ENCODE peak calls at places on chromosome 3, in five cellular contexts. T, V, S, M and Y are unnamed samples.

GRCh38 chr3:51389423-51390183 is 1.5 kb upstream of the RBM15B start:
- DNase-seq in T (peak; percentile 73), M (peak; percentile 65), V (peak; percentile 66), S (peak; percentile 72), Y (peak; percentile 61)

GRCh38 chr3:48656061-48656840 is 6.4 kb downstream of the CELSR3 start:
- DNase-seq in T (peak; percentile 93), S (peak; percentile 92), V (peak; percentile 95), M (peak; percentile 90), Y (peak; percentile 91)

GRCh38 chr3:99532246-99532645 is 106.1 kb upstream of the COL8A1 start:
- DNase-seq in S (peak; percentile 61), V (peak; percentile 11), M (no peak), T (no peak), Y (peak; percentile 68)

GRCh38 chr3:107117922-107118576 is 259.2 kb upstream of the CCDC54 start:
- DNase-seq in M (no peak), V (peak; percentile 48), S (peak; percentile 55), T (no peak), Y (peak; percentile 67)

GRCh38 chr3:45002680-45003079 is 23.4 kb upstream of the CLEC3B start:
- DNase-seq in T (no peak), M (no peak), V (no peak), S (no peak), Y (no peak)

GRCh38 chr3:49205154-49205788 is 33.9 kb downstream of the KLHDC8B start:
- DNase-seq in V (no peak), M (no peak), S (no peak), T (no peak), Y (no peak)

GRCh38 chr3:153658151-153658550 is 463.0 kb upstream of the ARHGEF26 start:
- DNase-seq in S (no peak), M (no peak), V (no peak), T (no peak), Y (no peak)

GRCh38 chr3:171842864-171843511 is at the start of gene TMEM212:
- DNase-seq in S (no peak), V (no peak), T (no peak), M (no peak), Y (no peak)

GRCh38 chr3:29693863-29694262 is 413.0 kb downstream of the RBMS3 start:
- DNase-seq in S (no peak), M (no peak), V (no peak), T (peak; percentile 34), Y (peak; percentile 79)

GRCh38 chr3:43892535-43892934 is 201.8 kb downstream of the ABHD5 start:
- DNase-seq in T (no peak), M (no peak), V (peak; percentile 66), S (peak; percentile 58), Y (no peak)

GRCh38 chr3:15495461-15496340 is 25.8 kb downstream of the COLQ start:
- DNase-seq in T (no peak), M (no peak), V (no peak), S (no peak), Y (no peak)

GRCh38 chr3:13282528-13282985 is 137.6 kb downstream of the NUP210 start:
- DNase-seq in M (peak; percentile 51), S (no peak), T (peak; percentile 39), V (peak; percentile 62), Y (no peak)

GRCh38 chr3:140850210-140850955 is 91.3 kb upstream of the SLC25A36 start:
- DNase-seq in T (no peak), S (no peak), M (no peak), V (no peak), Y (peak; percentile 30)

GRCh38 chr3:49787182-49787464 is 781 bp upstream of the IP6K1 start:
- DNase-seq in T (no peak), S (no peak), V (no peak), M (no peak), Y (peak; percentile 90)

GRCh38 chr3:27659279-27660021 is 62.7 kb downstream of the EOMES start:
- DNase-seq in M (peak; percentile 64), T (peak; percentile 67), S (peak; percentile 53), V (peak; percentile 34), Y (peak; percentile 62)

GRCh38 chr3:5757213-5757804 is 569.8 kb downstream of the EDEM1 start:
- DNase-seq in V (no peak), T (no peak), S (peak; percentile 60), M (no peak), Y (no peak)

GRCh38 chr3:145776782-145777408 is 384.1 kb downstream of the PLOD2 start:
- DNase-seq in S (peak; percentile 77), V (peak; percentile 5), T (no peak), M (no peak), Y (peak; percentile 72)

GRCh38 chr3:186218423-186218822 is 109.5 kb upstream of the ETV5 start:
- DNase-seq in T (no peak), S (no peak), V (no peak), M (no peak), Y (no peak)

GRCh38 chr3:23856286-23856685 is 50.5 kb downstream of the UBE2E1 start:
- DNase-seq in M (no peak), S (no peak), V (no peak), T (no peak), Y (no peak)

GRCh38 chr3:80564391-80564790 is 796.6 kb upstream of the ROBO1 start:
- DNase-seq in T (no peak), S (no peak), V (no peak), M (no peak), Y (no peak)

GRCh38 chr3:123390865-123391613 is 57.9 kb downstream of the ADCY5 start:
- DNase-seq in V (no peak), T (no peak), S (no peak), M (peak; percentile 62), Y (no peak)

GRCh38 chr3:128180446-128180845 is 27.2 kb downstream of the EEFSEC start:
- DNase-seq in V (no peak), M (no peak), S (no peak), T (no peak), Y (no peak)

GRCh38 chr3:157469571-157470294 is 33.1 kb downstream of the PTX3 start:
- DNase-seq in M (no peak), S (no peak), V (no peak), T (no peak), Y (no peak)

GRCh38 chr3:108208831-108209230 is 13.4 kb downstream of the IFT57 start:
- DNase-seq in T (no peak), M (no peak), S (peak; percentile 69), V (no peak), Y (peak; percentile 45)

GRCh38 chr3:177816667-177817208 is 619.5 kb upstream of the TBL1XR1 start:
- DNase-seq in M (no peak), T (no peak), V (no peak), S (no peak), Y (peak; percentile 93)

GRCh38 chr3:80087769-80088168 is 320.0 kb upstream of the ROBO1 start:
- DNase-seq in T (no peak), S (no peak), V (no peak), M (no peak), Y (peak; percentile 57)

GRCh38 chr3:133478624-133479023 is 78.8 kb downstream of the BFSP2 start:
- DNase-seq in M (no peak), V (no peak), T (no peak), S (no peak), Y (no peak)

GRCh38 chr3:111923095-111923771 is 55.6 kb upstream of the ABHD10 start:
- DNase-seq in T (no peak), S (no peak), M (no peak), V (no peak), Y (peak; percentile 68)

GRCh38 chr3:8972614-8973013 is 9.3 kb upstream of the RAD18 start:
- DNase-seq in M (no peak), S (peak; percentile 31), T (no peak), V (no peak), Y (peak; percentile 57)
- TF ChIP-seq CTCF in M (no peak), S (no peak), T (no peak), V (no peak), Y (no peak)

DNA sequence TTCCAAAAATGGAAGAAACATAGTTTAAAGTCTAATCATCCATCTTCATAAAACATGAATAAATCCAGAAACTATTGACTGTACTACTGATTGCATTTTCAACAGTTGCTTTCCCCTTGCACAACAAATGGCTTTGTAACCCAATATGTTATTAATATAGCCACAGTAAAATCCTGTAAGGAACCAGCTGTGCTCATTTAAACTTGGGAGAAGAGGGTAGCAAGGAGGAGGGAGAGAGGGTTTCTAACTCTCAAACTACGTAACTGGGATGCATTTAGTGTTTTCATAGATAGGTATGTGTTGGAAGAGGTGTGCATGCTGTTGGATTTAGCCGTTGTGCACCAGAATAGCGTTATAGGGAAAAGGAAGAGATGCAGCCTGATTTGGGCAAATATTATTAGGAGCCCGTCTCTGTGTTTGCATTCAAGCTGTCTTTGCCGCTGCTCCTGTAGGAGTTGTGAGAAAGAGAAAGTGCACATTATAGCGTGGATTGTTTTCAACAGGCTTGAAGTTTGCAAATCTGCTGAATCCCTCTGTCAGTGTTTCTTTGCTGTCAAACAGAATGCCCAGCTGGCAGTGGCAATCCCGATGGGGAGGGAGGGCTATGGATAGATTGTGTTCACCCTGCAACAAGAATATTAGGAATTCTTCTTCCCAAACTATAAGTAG is 39.4 kb downstream of the ARPP21 start:
- DNase-seq in S (no peak), T (no peak), M (no peak), V (no peak), Y (no peak)
- TF ChIP-seq CTCF in S (no peak), T (no peak), M (no peak), V (no peak), Y (no peak)

DNA sequence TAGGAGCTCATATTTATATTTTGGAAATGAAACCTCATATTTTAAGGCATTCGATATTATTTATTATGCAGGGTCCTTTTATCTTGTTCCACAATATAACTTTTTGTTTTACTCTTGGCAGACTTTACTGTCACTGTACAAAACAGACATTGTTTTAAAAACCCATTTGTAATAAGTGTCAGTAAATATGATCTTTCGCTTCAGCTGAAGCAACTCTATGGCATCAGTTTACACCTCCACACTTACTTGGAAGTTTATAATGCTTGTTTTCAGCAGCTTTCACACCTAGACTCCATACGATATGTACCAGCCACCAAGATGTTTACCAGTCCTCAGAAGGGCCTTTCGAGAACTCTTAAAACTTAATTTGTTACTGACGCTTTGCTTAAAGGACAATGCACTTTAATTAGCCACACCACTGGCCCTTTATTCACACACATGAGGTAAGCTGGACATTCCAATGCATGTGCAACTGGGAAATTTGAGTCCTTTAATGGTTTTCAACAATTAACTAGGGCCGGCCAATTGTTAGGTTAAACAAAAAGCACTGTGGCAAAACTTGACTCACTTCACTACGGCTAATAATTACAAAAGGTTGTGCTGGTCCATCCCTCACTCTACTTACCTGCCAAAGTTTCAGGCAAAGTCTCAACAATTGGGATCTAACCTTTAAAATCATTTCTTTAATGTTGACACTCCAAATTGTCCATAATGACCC is 16.7 kb downstream of the WWTR1 start:
- DNase-seq in V (no peak), M (no peak), S (no peak), T (no peak), Y (no peak)
- TF ChIP-seq CTCF in V (no peak), M (no peak), S (no peak), T (no peak), Y (no peak)

DNA sequence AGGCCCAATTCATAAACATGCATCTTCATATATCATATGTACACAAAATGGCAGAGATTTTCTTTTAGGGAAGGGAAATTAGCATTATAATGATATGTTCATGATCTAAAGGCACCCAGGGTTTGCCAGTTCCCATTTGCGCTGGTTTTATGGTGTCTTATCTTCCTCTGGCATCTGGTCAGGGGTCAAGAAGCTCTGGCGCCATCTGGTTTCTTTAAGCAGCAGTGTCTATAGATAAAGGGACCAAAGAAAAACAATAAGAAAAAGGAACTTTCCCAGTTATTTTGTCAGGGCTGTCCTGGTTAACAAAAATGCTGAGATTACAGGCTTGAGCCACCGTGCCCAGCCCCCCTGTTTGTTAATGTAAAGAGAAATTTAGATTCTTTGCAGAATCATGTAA is 3.3 kb upstream of the DCP1A start:
- DNase-seq in V (no peak), S (peak; percentile 24), T (no peak), M (no peak), Y (peak; percentile 33)
- TF ChIP-seq CTCF in V (peak; percentile 35), S (peak; percentile 17), T (no peak), M (peak; percentile 14), Y (peak; percentile 25)